ENCODE peak calls at places on chromosomes 16 and 17, in five cellular contexts. R is heart left ventricle, X is right lobe of liver, S is GM12865, C is tibial nerve. E is an unnamed sample.

GRCh38 chr17:41486809-41487530 is 2.7 kb downstream of the KRT36 start:
- DNase-seq in R (no peak), X (no peak), S (peak), C (no peak), E (no peak)

GRCh38 chr17:39134878-39135277 is 16.6 kb downstream of the PLXDC1 start:
- DNase-seq in R (no peak), X (no peak), S (no peak), C (no peak), E (no peak)

GRCh38 chr17:263773-264172 is 82.3 kb upstream of the DOC2B start:
- DNase-seq in R (peak), X (peak), S (no peak), C (no peak), E (no peak)

GRCh38 chr17:20935740-20936139 is 107.1 kb downstream of the USP22 start:
- DNase-seq in R (no peak), X (no peak), S (no peak), C (no peak), E (peak)

GRCh38 chr16:73161977-73162376 is 114.0 kb upstream of the ZFHX3 start:
- DNase-seq in R (no peak), X (peak), S (no peak), C (no peak), E (no peak)

GRCh38 chr17:74919440-74920305 is 3.4 kb downstream of the USH1G start:
- DNase-seq in R (no peak), X (no peak), S (peak), C (no peak), E (peak)

GRCh38 chr16:13435873-13436474 is 484.0 kb upstream of the ERCC4 start:
- DNase-seq in R (no peak), X (no peak), S (peak), C (no peak), E (no peak)

GRCh38 chr16:11915644-11916523 is at the start of gene GSPT1:
- DNase-seq in R (peak), X (peak), S (peak), C (peak), E (peak)

GRCh38 chr17:81865358-81865732 is 5.0 kb upstream of the P4HB start:
- DNase-seq in R (no peak), X (no peak), S (no peak), C (no peak), E (no peak)

GRCh38 chr17:37813753-37814152 is 68.9 kb upstream of the HNF1B start:
- DNase-seq in R (no peak), X (no peak), S (no peak), C (no peak), E (peak)

GRCh38 chr17:15348030-15348429 is 6.6 kb upstream of the TEKT3 start:
- DNase-seq in R (no peak), X (no peak), S (no peak), C (no peak), E (no peak)

GRCh38 chr16:73196670-73197069 is 148.7 kb upstream of the ZFHX3 start:
- DNase-seq in R (peak), X (peak), S (peak), C (peak), E (no peak)

GRCh38 chr16:81639931-81640680 is 139.0 kb upstream of the PLCG2 start:
- DNase-seq in R (no peak), X (no peak), S (no peak), C (no peak), E (no peak)

GRCh38 chr17:44547625-44548297 is 9.5 kb upstream of the FZD2 start:
- DNase-seq in R (peak), X (no peak), S (no peak), C (no peak), E (no peak)

GRCh38 chr16:57730771-57731730 is 4.5 kb upstream of the KATNB1 start:
- DNase-seq in R (no peak), X (no peak), S (no peak), C (no peak), E (no peak)

GRCh38 chr17:82949984-82950383 is 110.2 kb upstream of the ZNF750 start:
- DNase-seq in R (no peak), X (peak), S (no peak), C (no peak), E (no peak)

GRCh38 chr16:54361813-54362212 is 75.2 kb upstream of the IRX3 start:
- DNase-seq in R (no peak), X (no peak), S (no peak), C (no peak), E (no peak)

GRCh38 chr16:72404299-72404698 is 232.3 kb upstream of the PMFBP1 start:
- DNase-seq in R (no peak), X (no peak), S (no peak), C (no peak), E (peak)

GRCh38 chr17:2449486-2449885 is 48.6 kb upstream of the MNT start:
- DNase-seq in R (no peak), X (no peak), S (no peak), C (no peak), E (no peak)

GRCh38 chr17:81083125-81083765 is 48.3 kb downstream of the BAIAP2 start:
- DNase-seq in R (peak), X (peak), S (no peak), C (no peak), E (no peak)

GRCh38 chr16:89142474-89143197 is 28.9 kb upstream of the CDH15 start:
- DNase-seq in R (no peak), X (no peak), S (no peak), C (no peak), E (no peak)

DNA sequence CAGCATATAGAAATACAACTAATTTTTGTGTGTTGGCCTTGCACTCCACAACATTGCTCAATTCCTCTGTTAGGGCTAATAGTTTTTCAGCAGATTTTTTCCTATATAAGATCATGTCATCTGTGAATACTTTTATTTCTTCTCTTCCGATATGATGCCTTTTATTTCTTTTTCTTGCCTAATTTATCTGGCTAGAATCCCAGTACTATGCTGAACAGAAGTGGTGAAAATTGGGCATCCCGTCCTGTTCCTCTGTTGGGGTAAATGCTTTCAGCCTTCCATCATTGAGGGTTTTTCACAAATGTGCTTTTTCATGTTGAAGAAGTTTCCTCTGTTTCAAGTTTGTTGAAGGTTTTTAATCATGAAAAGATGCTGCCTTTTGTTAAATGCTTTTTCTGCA is 22.7 kb upstream of the TNFRSF13B start:
- DNase-seq in R (no peak), X (no peak), S (no peak), C (no peak), E (peak)
- TF ChIP-seq CTCF in R (no peak), X (no peak), S (no peak), C (no peak), E (no peak)

GRCh38 chr17:68790481-68790880 is 164.7 kb downstream of the ABCA8 start:
- DNase-seq in R (no peak), X (no peak), S (no peak), C (no peak), E (no peak)

GRCh38 chr17:68790931-68791330 is 164.3 kb downstream of the ABCA8 start:
- DNase-seq in R (peak), X (peak), S (no peak), C (no peak), E (no peak)

GRCh38 chr17:68792042-68792685 is 163.0 kb downstream of the ABCA8 start:
- DNase-seq in R (no peak), X (no peak), S (no peak), C (no peak), E (peak)

GRCh38 chr17:68792873-68793272 is 162.3 kb downstream of the ABCA8 start:
- DNase-seq in R (no peak), X (no peak), S (no peak), C (no peak), E (no peak)

DNA sequence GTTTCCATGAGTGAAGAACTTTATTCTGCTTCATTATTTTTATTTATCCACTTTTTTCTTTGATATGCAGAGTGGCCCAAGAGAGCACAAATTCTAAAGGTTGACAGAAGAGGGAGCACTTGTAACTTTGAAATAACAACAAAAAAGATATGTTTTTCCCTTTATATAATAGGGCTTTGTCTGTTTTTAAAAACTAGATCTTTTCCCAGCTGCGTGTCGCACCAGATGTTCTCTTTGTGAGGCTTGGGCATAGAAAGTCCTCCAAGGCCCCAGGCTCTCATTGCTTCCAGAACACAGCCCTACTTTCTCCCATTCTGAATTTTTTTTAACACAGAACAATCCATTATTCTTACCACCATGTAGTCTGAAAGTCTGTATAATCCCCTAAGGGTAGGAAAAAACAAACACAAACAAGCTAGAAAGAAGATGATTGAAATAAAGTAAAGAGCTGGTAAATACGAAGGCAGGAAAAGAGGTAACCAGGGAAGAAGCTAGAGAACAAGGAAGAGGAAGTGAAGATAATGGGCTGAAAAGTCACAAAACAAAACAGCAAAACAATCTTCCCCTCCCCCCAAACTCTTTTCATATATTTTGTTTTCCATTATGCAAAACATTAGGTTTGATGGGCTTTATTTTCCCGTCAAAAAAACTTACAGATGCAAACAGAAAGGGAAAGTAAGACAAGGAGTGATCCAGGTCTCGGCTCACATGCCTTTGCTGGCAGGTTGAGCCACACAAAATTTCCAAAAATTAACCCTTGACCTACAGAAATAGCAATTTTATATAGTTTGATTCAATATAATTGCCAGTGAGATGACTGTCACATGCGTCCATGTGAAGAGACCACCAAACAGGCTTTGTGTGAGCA is 160.3 kb downstream of the ABCA8 start:
- DNase-seq in R (peak), X (no peak), S (peak), C (peak), E (peak)
- H3K4me3 ChIP-seq in R (no peak), X (no peak), S (peak), C (no peak), E (no peak)

GRCh38 chr17:64216385-64217248 is 46.4 kb downstream of the TEX2 start:
- DNase-seq in R (peak), X (peak), S (peak), C (no peak), E (no peak)
- TF ChIP-seq CTCF in R (no peak), X (no peak), S (peak), C (peak), E (no peak)

GRCh38 chr16:84699147-84699711 is 571 bp upstream of the USP10 start:
- DNase-seq in R (no peak), X (no peak), S (no peak), C (no peak), E (no peak)
- H3K4me3 ChIP-seq in R (peak), X (peak), S (peak), C (peak), E (peak)

DNA sequence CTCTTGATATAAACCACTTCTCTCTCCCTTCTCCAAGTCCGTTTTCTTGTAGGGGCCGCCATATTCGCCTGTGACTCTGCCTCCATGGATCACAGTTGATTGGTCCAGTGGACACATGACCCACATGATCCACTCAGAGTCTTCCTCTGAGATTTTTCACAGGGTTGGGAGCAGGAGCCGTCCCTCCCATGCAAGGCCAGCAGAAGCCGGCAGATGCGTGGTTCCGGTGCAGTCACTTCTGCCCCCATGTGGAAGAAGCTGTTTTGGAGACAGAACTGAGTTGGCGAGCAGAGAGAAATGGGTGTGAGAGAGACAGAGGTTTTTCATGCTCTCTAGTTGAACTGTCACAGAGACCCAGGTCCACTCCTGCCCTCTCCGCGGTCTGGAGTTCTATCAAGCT is 83.3 kb downstream of the C16orf95 start:
- DNase-seq in R (no peak), X (no peak), S (peak), C (no peak), E (peak)
- TF ChIP-seq CTCF in R (no peak), X (no peak), S (peak), C (no peak), E (peak)

DNA sequence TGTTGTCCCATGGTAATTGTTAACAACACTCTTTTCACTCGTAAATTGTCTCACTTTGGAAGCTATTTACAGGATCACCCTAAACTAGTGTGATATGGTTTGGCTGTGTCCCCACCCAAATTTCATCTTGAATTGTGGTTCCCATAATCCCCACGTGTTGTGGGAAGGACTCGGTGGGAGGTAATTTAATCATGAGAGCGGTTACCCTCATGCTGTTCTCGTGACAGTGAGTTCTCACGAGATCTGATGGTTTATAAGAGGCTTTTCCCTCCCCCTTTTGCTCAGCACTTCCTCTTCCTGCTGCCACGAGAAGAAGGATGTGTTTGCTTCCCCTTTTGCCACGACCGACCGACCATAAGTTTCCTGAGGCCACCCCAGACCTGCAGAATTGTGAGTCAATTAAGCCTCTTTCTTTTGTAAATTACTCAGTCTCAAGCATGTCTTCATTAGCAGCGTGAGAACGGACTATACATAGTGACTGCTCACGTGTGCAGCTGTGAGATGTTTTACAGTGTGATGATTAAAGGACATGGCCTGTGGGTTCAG is 34.4 kb downstream of the DNAH3 start:
- DNase-seq in R (no peak), X (no peak), S (peak), C (no peak), E (no peak)
- H3K4me3 ChIP-seq in R (peak), X (no peak), S (no peak), C (no peak), E (no peak)

GRCh38 chr16:2964416-2965223 is 545 bp downstream of the KREMEN2 start:
- DNase-seq in R (peak), X (peak), S (peak), C (no peak), E (no peak)
- TF ChIP-seq CTCF in R (no peak), X (no peak), S (no peak), C (no peak), E (no peak)

E was measured in foreskin fibroblast.